ENCODE peak calls at places on chromosome 5, in four cellular contexts. L is transverse colon, E is body of pancreas, R is fibroblast of lung. G is an unnamed sample. For H3K9me3, the result is how much of the 10 kb centered on the place peaks cover.

GRCh38 chr5:127878174-127878750 is 175.1 kb downstream of the CCDC192 start:
- DNase-seq in E (peak), L (peak), R (peak), G (peak)

GRCh38 chr5:32444946-32445758 is 612 bp upstream of the ZFR start:
- DNase-seq in E (no peak), R (no peak), L (no peak), G (no peak)

GRCh38 chr5:68593211-68593701 is 377.7 kb downstream of the PIK3R1 start:
- DNase-seq in R (no peak), L (no peak), E (no peak), G (no peak)

GRCh38 chr5:132050661-132051371 is 9.6 kb upstream of the IL3 start:
- DNase-seq in R (no peak), E (no peak), L (no peak), G (no peak)

GRCh38 chr5:159469496-159470370 is 139.4 kb upstream of the IL12B start:
- DNase-seq in E (no peak), R (peak), L (no peak), G (peak)

GRCh38 chr5:16815432-16815831 is 120.7 kb downstream of the MYO10 start:
- DNase-seq in L (no peak), E (peak), R (no peak), G (no peak)

GRCh38 chr5:138843789-138844461 is 31.2 kb downstream of the LRRTM2 start:
- DNase-seq in L (no peak), E (no peak), R (peak), G (no peak)

GRCh38 chr5:90017236-90017635 is 392.3 kb downstream of the CETN3 start:
- DNase-seq in L (no peak), R (no peak), E (no peak), G (no peak)

GRCh38 chr5:58459276-58459859 is 518 bp downstream of the PLK2 start:
- DNase-seq in L (peak), E (no peak), R (no peak), G (peak)

GRCh38 chr5:24226492-24226891 is 418.3 kb downstream of the CDH10 start:
- DNase-seq in L (no peak), E (no peak), R (peak), G (no peak)

GRCh38 chr5:120372899-120373298 is 91.2 kb upstream of the PRR16 start:
- DNase-seq in L (no peak), E (no peak), R (peak), G (no peak)

GRCh38 chr5:89728750-89729149 is 680.8 kb downstream of the CETN3 start:
- DNase-seq in E (peak), L (no peak), R (peak), G (no peak)

GRCh38 chr5:168408561-168409321 is 77.5 kb upstream of the RARS1 start:
- DNase-seq in L (no peak), R (peak), E (no peak), G (no peak)
- H3K4me3 ChIP-seq in L (no peak), R (no peak), E (no peak), G (no peak)

DNA sequence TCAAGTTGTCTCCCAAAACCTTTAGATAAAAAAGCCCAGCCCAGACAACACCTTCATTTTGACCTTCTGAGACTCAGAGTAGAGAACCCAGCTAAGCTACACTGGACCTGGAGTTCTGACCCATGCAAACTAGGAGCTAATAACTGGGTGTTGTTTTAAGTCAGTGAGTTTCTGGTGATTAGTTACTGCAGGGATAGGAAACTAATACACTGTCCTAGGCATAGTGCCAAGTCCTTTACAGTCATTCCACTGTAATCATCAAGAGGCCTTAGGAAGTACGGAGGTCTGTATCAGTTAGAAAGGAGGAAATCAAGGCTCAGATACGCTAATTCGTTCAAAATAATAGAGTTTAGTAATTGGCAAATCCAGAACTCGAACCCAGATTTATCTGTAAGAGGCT is 197.9 kb downstream of the KCTD16 start:
- DNase-seq in L (no peak), R (peak), E (no peak), G (no peak)
- TF ChIP-seq CTCF in L (no peak), R (no peak), E (no peak), G (no peak)

DNA sequence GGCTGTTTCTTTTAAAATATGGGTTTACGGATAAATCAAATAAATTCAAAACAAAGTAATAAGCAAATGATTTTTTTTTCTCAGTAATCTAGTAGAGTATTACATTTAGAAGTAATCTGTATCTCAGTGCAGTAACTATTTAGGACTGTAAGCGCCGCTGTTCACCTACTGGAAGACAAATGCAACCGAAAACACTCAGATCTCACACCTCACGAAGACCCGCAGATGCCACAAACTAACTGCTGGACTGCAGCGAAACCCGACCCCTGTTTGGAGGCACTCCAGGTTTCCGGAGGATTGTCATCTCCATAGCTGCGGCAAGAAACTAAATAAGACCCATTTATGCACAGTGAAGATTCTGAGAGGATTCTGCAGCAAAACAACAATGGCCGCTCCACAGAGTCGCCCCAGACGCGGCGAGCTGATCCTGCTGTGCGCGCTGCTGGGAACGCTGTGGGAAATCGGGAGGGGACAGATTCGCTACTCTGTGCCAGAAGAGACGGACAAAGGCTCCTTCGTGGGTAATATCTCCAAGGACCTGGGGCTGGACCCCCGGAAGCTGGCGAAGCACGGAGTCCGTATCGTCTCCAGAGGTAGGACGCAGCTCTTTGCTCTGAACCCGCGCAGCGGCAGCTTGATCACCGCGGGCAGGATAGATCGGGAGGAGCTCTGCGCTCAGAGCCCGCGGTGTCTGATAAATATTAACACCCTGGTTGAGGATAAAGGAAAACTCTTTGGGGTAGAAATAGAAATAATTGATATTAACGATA is at the start of gene PCDHGA8:
- DNase-seq in E (no peak), L (no peak), R (no peak), G (no peak)
- H3K9me3 ChIP-seq in E (half or more), L (half or more), R (under half), G (half or more)

DNA sequence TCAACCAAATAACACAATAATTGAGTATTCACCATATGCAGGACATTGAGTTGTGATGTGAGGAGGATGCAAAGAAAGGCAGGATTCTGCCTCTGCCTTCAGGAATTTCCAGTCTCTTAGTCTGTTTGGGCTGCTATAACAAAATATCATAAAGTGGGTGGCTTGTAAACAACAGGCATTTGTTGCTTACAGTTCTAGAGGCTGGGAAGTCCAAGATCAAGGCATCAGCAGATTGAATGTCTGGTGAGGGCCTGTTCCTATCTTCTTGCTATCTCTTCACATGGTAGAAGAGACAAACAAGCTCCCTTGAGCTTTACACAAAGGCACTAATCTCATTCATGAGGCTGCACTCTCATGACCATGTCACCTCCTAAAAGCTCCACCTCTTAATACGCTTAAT is 360.7 kb downstream of the ARHGEF28 start:
- DNase-seq in E (no peak), L (no peak), R (no peak), G (no peak)
- H3K4me3 ChIP-seq in E (no peak), L (no peak), R (no peak), G (no peak)

DNA sequence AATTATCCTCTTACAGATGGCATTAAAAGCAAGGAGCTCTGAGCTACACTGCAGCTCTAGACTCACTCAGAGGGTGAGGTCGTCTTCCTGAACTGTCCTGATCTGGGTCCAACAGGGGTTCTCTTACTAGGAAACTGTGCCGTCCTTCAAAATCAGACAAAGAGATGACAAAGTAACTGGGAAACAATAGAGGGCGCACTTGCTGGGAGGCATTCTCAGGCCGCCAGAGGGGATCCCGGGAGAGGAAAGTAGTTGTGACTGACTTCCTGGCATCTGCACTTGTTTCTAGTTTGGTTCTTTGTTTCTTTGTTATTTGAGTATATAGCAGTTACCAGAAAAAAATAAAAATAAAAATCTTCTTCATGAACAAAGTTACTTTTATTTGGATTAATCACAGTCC is 142.9 kb upstream of the MSX2 start:
- DNase-seq in E (no peak), R (no peak), L (no peak), G (no peak)
- TF ChIP-seq CTCF in E (peak), R (peak), L (no peak), G (no peak)

GRCh38 chr5:2135354-2135753 is 252.6 kb upstream of the IRX4 start:
- DNase-seq in L (no peak), R (no peak), E (no peak), G (no peak)
- H3K9me3 ChIP-seq in L (under half), R (under half), E (under half), G (under half)

GRCh38 chr5:38582662-38583061 is 26.2 kb upstream of the LIFR start:
- DNase-seq in R (no peak), E (no peak), L (no peak), G (no peak)
- H3K4me3 ChIP-seq in R (no peak), E (no peak), L (no peak), G (no peak)

GRCh38 chr5:171849585-171850353 is 64.2 kb downstream of the SMIM23 start:
- DNase-seq in R (no peak), E (no peak), L (no peak), G (no peak)

GRCh38 chr5:171848487-171848886 is 62.9 kb downstream of the SMIM23 start:
- DNase-seq in R (no peak), E (no peak), L (no peak), G (no peak)

GRCh38 chr5:171848006-171848405 is 62.4 kb downstream of the SMIM23 start:
- DNase-seq in L (no peak), R (no peak), E (no peak), G (no peak)

GRCh38 chr5:171850354-171850947 is 64.8 kb downstream of the SMIM23 start:
- DNase-seq in E (no peak), L (no peak), R (no peak), G (no peak)

DNA sequence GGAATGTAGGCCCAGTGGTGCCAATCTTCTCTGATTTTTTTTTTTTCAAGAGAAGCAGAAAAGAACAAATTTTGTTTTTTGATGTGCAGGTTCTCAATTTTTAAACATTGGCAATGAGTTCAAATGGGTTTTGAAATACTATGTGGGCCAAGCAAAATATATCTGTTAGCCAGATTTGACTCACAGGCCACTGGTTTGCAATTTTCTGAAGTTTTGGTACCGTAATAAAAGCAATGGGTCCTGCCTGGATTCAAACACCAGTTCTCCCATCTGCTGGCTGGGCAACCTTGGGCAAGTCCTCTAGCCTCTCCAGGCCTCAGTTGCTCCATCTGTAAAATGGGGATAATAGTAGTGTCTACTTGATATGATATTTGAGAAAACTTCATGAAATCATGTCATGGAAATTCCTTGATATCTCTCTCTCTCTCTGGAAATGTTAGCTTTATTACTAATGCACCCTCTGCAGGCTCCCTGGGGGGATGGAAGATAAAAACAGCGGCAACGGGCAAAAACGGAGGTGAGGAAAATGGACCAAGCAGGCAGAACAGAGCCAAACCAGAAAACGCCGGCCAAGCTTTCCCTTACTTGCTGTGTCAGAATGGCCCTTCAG is 63.4 kb downstream of the SMIM23 start:
- DNase-seq in L (no peak), R (no peak), E (no peak), G (no peak)
- TF ChIP-seq CTCF in L (no peak), R (peak), E (no peak), G (no peak)